ENCODE peak calls at places on chromosomes 1 and 21, in ten cellular contexts. One of them, this sample, is unnamed.

GRCh38 chr1:160168609-160169369 is 17.4 kb downstream of the ATP1A4 start:
- DNase-seq in suprapubic skin: no peak
- DNase-seq in tibial artery: no peak
- DNase-seq in CD4-positive, CD25-positive, alpha-beta regulatory T cell: no peak
- DNase-seq in thoracic aorta: no peak
- DNase-seq in fibroblast of lung: peak; percentile 37
- DNase-seq in psoas muscle: peak; percentile 67
- DNase-seq in mesendoderm: peak; percentile 92
- DNase-seq in cardiac muscle cell: no peak
- DNase-seq in uterus: no peak
- DNase-seq in this sample: no peak

GRCh38 chr1:86641318-86641717 is 63.1 kb upstream of the SH3GLB1 start:
- DNase-seq in thoracic aorta: no peak
- DNase-seq in psoas muscle: no peak
- DNase-seq in fibroblast of lung: no peak
- DNase-seq in suprapubic skin: no peak
- DNase-seq in CD4-positive, CD25-positive, alpha-beta regulatory T cell: no peak
- DNase-seq in cardiac muscle cell: no peak
- DNase-seq in uterus: no peak
- DNase-seq in tibial artery: no peak
- DNase-seq in mesendoderm: no peak
- DNase-seq in this sample: no peak

GRCh38 chr1:45275054-45275453 is 51.6 kb upstream of the HPDL start:
- DNase-seq in psoas muscle: no peak
- DNase-seq in suprapubic skin: no peak
- DNase-seq in fibroblast of lung: no peak
- DNase-seq in cardiac muscle cell: peak; percentile 10
- DNase-seq in mesendoderm: peak; percentile 34
- DNase-seq in CD4-positive, CD25-positive, alpha-beta regulatory T cell: no peak
- DNase-seq in tibial artery: no peak
- DNase-seq in uterus: no peak
- DNase-seq in thoracic aorta: no peak
- DNase-seq in this sample: no peak

GRCh38 chr1:162023547-162024501 is at the start of gene OLFML2B:
- DNase-seq in cardiac muscle cell: peak; percentile 83
- DNase-seq in thoracic aorta: no peak
- DNase-seq in uterus: peak; percentile 65
- DNase-seq in fibroblast of lung: peak; percentile 82
- DNase-seq in mesendoderm: peak; percentile 68
- DNase-seq in CD4-positive, CD25-positive, alpha-beta regulatory T cell: peak; percentile 21
- DNase-seq in suprapubic skin: peak; percentile 88
- DNase-seq in psoas muscle: peak; percentile 83
- DNase-seq in tibial artery: peak; percentile 91
- DNase-seq in this sample: peak; percentile 72

GRCh38 chr21:45042664-45043161 is 31.7 kb upstream of the ADARB1 start:
- DNase-seq in CD4-positive, CD25-positive, alpha-beta regulatory T cell: no peak
- DNase-seq in mesendoderm: no peak
- DNase-seq in suprapubic skin: no peak
- DNase-seq in fibroblast of lung: no peak
- DNase-seq in uterus: no peak
- DNase-seq in tibial artery: peak; percentile 68
- DNase-seq in thoracic aorta: no peak
- DNase-seq in psoas muscle: no peak
- DNase-seq in cardiac muscle cell: no peak
- DNase-seq in this sample: no peak

GRCh38 chr1:93620169-93620840 is 61.3 kb downstream of the BCAR3 start:
- DNase-seq in psoas muscle: no peak
- DNase-seq in CD4-positive, CD25-positive, alpha-beta regulatory T cell: no peak
- DNase-seq in fibroblast of lung: peak; percentile 36
- DNase-seq in mesendoderm: no peak
- DNase-seq in uterus: no peak
- DNase-seq in tibial artery: no peak
- DNase-seq in cardiac muscle cell: no peak
- DNase-seq in suprapubic skin: no peak
- DNase-seq in thoracic aorta: no peak
- DNase-seq in this sample: no peak

GRCh38 chr1:98044071-98044697 is 123.3 kb upstream of the DPYD start:
- DNase-seq in CD4-positive, CD25-positive, alpha-beta regulatory T cell: no peak
- DNase-seq in tibial artery: no peak
- DNase-seq in uterus: no peak
- DNase-seq in suprapubic skin: no peak
- DNase-seq in psoas muscle: no peak
- DNase-seq in mesendoderm: no peak
- DNase-seq in thoracic aorta: no peak
- DNase-seq in fibroblast of lung: no peak
- DNase-seq in cardiac muscle cell: no peak
- DNase-seq in this sample: no peak

GRCh38 chr1:206814716-206815341 is 42.5 kb upstream of the IL10 start:
- DNase-seq in thoracic aorta: no peak
- DNase-seq in tibial artery: no peak
- DNase-seq in psoas muscle: no peak
- DNase-seq in cardiac muscle cell: peak; percentile 88
- DNase-seq in suprapubic skin: no peak
- DNase-seq in uterus: no peak
- DNase-seq in fibroblast of lung: peak; percentile 72
- DNase-seq in CD4-positive, CD25-positive, alpha-beta regulatory T cell: no peak
- DNase-seq in mesendoderm: no peak
- DNase-seq in this sample: no peak

GRCh38 chr1:27018316-27018715 is 5.7 kb upstream of the TENT5B start:
- DNase-seq in thoracic aorta: no peak
- DNase-seq in suprapubic skin: no peak
- DNase-seq in cardiac muscle cell: no peak
- DNase-seq in fibroblast of lung: no peak
- DNase-seq in tibial artery: no peak
- DNase-seq in psoas muscle: no peak
- DNase-seq in mesendoderm: no peak
- DNase-seq in uterus: no peak
- DNase-seq in CD4-positive, CD25-positive, alpha-beta regulatory T cell: no peak
- DNase-seq in this sample: no peak

GRCh38 chr1:108829498-108829916 is 27.4 kb downstream of the AKNAD1 start:
- DNase-seq in thoracic aorta: no peak
- DNase-seq in mesendoderm: no peak
- DNase-seq in uterus: no peak
- DNase-seq in cardiac muscle cell: no peak
- DNase-seq in psoas muscle: no peak
- DNase-seq in tibial artery: no peak
- DNase-seq in fibroblast of lung: peak; percentile 68
- DNase-seq in CD4-positive, CD25-positive, alpha-beta regulatory T cell: no peak
- DNase-seq in suprapubic skin: no peak
- DNase-seq in this sample: peak; percentile 33

GRCh38 chr21:46117586-46118304 is 19.8 kb downstream of the COL6A2 start:
- DNase-seq in uterus: peak; percentile 20
- DNase-seq in CD4-positive, CD25-positive, alpha-beta regulatory T cell: no peak
- DNase-seq in mesendoderm: no peak
- DNase-seq in psoas muscle: peak; percentile 36
- DNase-seq in cardiac muscle cell: no peak
- DNase-seq in fibroblast of lung: no peak
- DNase-seq in tibial artery: no peak
- DNase-seq in thoracic aorta: no peak
- DNase-seq in suprapubic skin: peak; percentile 77
- DNase-seq in this sample: peak; percentile 43

GRCh38 chr1:181784039-181784683 is 277.4 kb downstream of the ZNF648 start:
- DNase-seq in uterus: no peak
- DNase-seq in fibroblast of lung: no peak
- DNase-seq in suprapubic skin: no peak
- DNase-seq in cardiac muscle cell: no peak
- DNase-seq in tibial artery: no peak
- DNase-seq in CD4-positive, CD25-positive, alpha-beta regulatory T cell: no peak
- DNase-seq in thoracic aorta: no peak
- DNase-seq in mesendoderm: no peak
- DNase-seq in psoas muscle: no peak
- DNase-seq in this sample: no peak
- H3K4me1 ChIP-seq in uterus: no peaks in the 10 kb centered on the region
- H3K4me1 ChIP-seq in fibroblast of lung: no peaks in the 10 kb centered on the region
- H3K4me1 ChIP-seq in suprapubic skin: peaks cover 12% of the 10 kb centered on the region
- H3K4me1 ChIP-seq in cardiac muscle cell: no peaks in the 10 kb centered on the region
- H3K4me1 ChIP-seq in tibial artery: no peaks in the 10 kb centered on the region
- H3K4me1 ChIP-seq in CD4-positive, CD25-positive, alpha-beta regulatory T cell: no peaks in the 10 kb centered on the region
- H3K4me1 ChIP-seq in thoracic aorta: no peaks in the 10 kb centered on the region
- H3K4me1 ChIP-seq in mesendoderm: no peaks in the 10 kb centered on the region
- H3K4me1 ChIP-seq in psoas muscle: no peaks in the 10 kb centered on the region
- H3K4me1 ChIP-seq in this sample: peaks cover 1% of the 10 kb centered on the region

GRCh38 chr21:33947451-33948095 is 32.0 kb upstream of the ATP5PO start:
- DNase-seq in mesendoderm: peak; percentile 99
- DNase-seq in uterus: peak; percentile 76
- DNase-seq in thoracic aorta: peak; percentile 76
- DNase-seq in suprapubic skin: peak; percentile 91
- DNase-seq in cardiac muscle cell: peak; percentile 96
- DNase-seq in psoas muscle: peak; percentile 81
- DNase-seq in CD4-positive, CD25-positive, alpha-beta regulatory T cell: peak; percentile 91
- DNase-seq in tibial artery: peak; percentile 89
- DNase-seq in fibroblast of lung: peak; percentile 98
- DNase-seq in this sample: peak; percentile 96
- H3K4me3 ChIP-seq in mesendoderm: no peak overlapping the region
- H3K4me3 ChIP-seq in uterus: peak overlapping the region; percentile 14
- H3K4me3 ChIP-seq in thoracic aorta: peak overlapping the region; percentile 59
- H3K4me3 ChIP-seq in suprapubic skin: peak overlapping the region; percentile 31
- H3K4me3 ChIP-seq in cardiac muscle cell: no peak overlapping the region
- H3K4me3 ChIP-seq in psoas muscle: peak overlapping the region; percentile 33
- H3K4me3 ChIP-seq in CD4-positive, CD25-positive, alpha-beta regulatory T cell: peak overlapping the region; percentile 69
- H3K4me3 ChIP-seq in tibial artery: peak overlapping the region; percentile 37
- H3K4me3 ChIP-seq in fibroblast of lung: peak overlapping the region; percentile 43
- H3K4me3 ChIP-seq in this sample: peak overlapping the region; percentile 13

DNA sequence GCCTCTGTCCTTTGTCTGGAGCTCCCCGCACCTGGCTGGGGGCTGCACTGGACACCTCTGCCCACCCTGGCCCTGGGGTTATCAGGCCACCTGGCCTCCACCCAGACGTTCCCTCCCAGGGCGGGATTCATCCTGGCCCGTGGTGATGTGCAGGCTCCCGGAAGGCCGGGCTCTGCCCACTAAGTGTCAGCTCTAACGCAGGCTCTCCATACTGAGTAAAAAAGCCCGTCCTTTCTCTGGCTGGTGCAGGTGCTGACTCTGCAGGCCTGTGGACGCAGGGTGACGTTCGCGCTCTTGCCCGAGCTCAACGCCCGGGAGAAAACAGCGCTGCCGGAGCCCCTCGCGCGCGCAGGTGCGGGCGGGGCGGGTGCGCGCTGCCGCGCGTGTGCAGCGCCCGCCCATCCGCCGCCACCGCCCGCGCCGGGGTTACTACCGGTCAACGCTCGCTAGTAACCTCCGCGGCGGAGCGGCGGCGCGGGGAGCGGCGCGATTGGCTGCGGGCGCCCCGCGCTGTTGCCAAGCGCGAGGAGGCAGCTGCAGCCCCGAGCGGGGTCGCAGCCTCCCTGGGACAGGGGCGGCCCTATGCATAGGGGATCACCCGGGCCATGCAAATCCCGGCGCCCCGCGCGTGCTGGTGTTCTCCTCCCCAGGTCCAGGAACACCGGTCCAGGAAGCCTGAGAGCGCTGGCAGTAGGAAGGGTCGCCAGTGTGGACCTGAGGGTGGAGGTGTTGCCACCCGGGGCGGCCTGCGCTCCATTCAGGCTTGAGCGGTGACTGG is 15.7 kb downstream of the ABCG1 start:
- DNase-seq in mesendoderm: peak; percentile 79
- DNase-seq in cardiac muscle cell: peak; percentile 40
- DNase-seq in fibroblast of lung: peak; percentile 40
- DNase-seq in tibial artery: peak; percentile 89
- DNase-seq in uterus: peak; percentile 55
- DNase-seq in thoracic aorta: no peak
- DNase-seq in suprapubic skin: no peak
- DNase-seq in CD4-positive, CD25-positive, alpha-beta regulatory T cell: peak; percentile 88
- DNase-seq in psoas muscle: peak; percentile 86
- DNase-seq in this sample: peak; percentile 41
- H3K27me3 ChIP-seq in mesendoderm: no peaks in the 10 kb centered on the region
- H3K27me3 ChIP-seq in cardiac muscle cell: no peaks in the 10 kb centered on the region
- H3K27me3 ChIP-seq in fibroblast of lung: peaks cover 17% of the 10 kb centered on the region
- H3K27me3 ChIP-seq in tibial artery: peaks cover 2% of the 10 kb centered on the region
- H3K27me3 ChIP-seq in uterus: no peaks in the 10 kb centered on the region
- H3K27me3 ChIP-seq in thoracic aorta: no peaks in the 10 kb centered on the region
- H3K27me3 ChIP-seq in suprapubic skin: no peaks in the 10 kb centered on the region
- H3K27me3 ChIP-seq in CD4-positive, CD25-positive, alpha-beta regulatory T cell: no peaks in the 10 kb centered on the region
- H3K27me3 ChIP-seq in psoas muscle: no peaks in the 10 kb centered on the region
- H3K27me3 ChIP-seq in this sample: no peaks in the 10 kb centered on the region

DNA sequence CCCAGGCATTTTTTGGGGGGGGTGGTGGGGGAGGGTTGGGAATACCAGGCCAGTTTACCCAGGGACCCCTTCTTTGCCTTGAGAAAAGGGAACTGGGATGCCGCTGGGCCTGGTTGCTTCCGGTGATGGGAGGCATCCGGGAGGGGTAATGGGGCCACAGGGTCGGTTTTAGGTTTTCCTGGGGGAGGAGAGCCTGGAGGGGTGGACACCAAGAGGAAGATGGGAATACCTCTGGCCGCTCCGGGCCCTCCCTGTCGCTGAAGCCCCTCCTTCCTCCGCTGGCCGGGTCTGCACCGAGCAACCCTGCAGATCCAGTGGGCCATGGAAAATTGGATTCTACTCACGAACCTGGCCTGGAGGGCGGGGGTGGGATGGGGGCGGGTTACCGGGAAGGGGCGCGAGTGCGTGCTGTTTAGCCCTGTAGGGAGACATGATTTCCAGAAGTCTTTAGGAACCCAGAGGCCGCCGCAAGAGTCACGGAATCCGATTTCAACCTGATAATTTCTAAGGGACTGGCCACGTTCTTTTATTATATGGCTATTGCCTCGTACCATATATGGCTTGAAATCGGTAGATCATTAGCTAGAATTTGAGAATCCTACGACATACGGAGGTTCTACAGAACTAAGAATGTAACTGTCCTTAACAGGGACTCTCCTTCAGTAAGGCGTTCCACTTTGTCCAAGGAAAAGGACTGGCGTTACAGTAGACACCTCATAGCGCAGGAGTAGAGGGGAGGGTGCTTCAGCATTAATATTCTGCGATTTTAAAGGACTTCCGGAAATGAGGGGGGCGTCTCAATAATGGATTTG is 768 bp downstream of the AKIRIN1 start:
- DNase-seq in mesendoderm: peak; percentile 74
- DNase-seq in tibial artery: peak; percentile 74
- DNase-seq in CD4-positive, CD25-positive, alpha-beta regulatory T cell: no peak
- DNase-seq in fibroblast of lung: peak; percentile 39
- DNase-seq in thoracic aorta: no peak
- DNase-seq in cardiac muscle cell: peak; percentile 49
- DNase-seq in uterus: peak; percentile 47
- DNase-seq in psoas muscle: no peak
- DNase-seq in suprapubic skin: no peak
- DNase-seq in this sample: peak; percentile 34
- H3K4me1 ChIP-seq in mesendoderm: peaks cover 5% of the 10 kb centered on the region
- H3K4me1 ChIP-seq in tibial artery: peaks cover 14% of the 10 kb centered on the region
- H3K4me1 ChIP-seq in CD4-positive, CD25-positive, alpha-beta regulatory T cell: peaks cover 57% of the 10 kb centered on the region
- H3K4me1 ChIP-seq in fibroblast of lung: peaks cover 2% of the 10 kb centered on the region
- H3K4me1 ChIP-seq in thoracic aorta: peaks cover 27% of the 10 kb centered on the region
- H3K4me1 ChIP-seq in cardiac muscle cell: peaks cover 17% of the 10 kb centered on the region
- H3K4me1 ChIP-seq in uterus: no peaks in the 10 kb centered on the region
- H3K4me1 ChIP-seq in psoas muscle: peaks cover 26% of the 10 kb centered on the region
- H3K4me1 ChIP-seq in suprapubic skin: peaks cover 38% of the 10 kb centered on the region
- H3K4me1 ChIP-seq in this sample: peaks cover 25% of the 10 kb centered on the region

GRCh38 chr1:36161656-36162531 is 5.9 kb downstream of the MAP7D1 start:
- DNase-seq in cardiac muscle cell: no peak
- DNase-seq in psoas muscle: peak; percentile 32
- DNase-seq in uterus: no peak
- DNase-seq in fibroblast of lung: peak; percentile 64
- DNase-seq in CD4-positive, CD25-positive, alpha-beta regulatory T cell: peak; percentile 58
- DNase-seq in suprapubic skin: no peak
- DNase-seq in tibial artery: no peak
- DNase-seq in mesendoderm: peak; percentile 80
- DNase-seq in thoracic aorta: no peak
- DNase-seq in this sample: no peak
- H3K4me3 ChIP-seq in cardiac muscle cell: peak overlapping the region; percentile 16
- H3K4me3 ChIP-seq in psoas muscle: peak overlapping the region; percentile 61
- H3K4me3 ChIP-seq in uterus: peak overlapping the region; percentile 39
- H3K4me3 ChIP-seq in fibroblast of lung: peak overlapping the region; percentile 69
- H3K4me3 ChIP-seq in CD4-positive, CD25-positive, alpha-beta regulatory T cell: peak overlapping the region; percentile 82
- H3K4me3 ChIP-seq in suprapubic skin: peak overlapping the region; percentile 47
- H3K4me3 ChIP-seq in tibial artery: peak overlapping the region; percentile 50
- H3K4me3 ChIP-seq in mesendoderm: no peak overlapping the region
- H3K4me3 ChIP-seq in thoracic aorta: peak overlapping the region; percentile 68
- H3K4me3 ChIP-seq in this sample: no peak overlapping the region

This sample was measured in SJSA1.